ENCODE peak calls at places on chromosomes 5 and 9, in five cellular contexts. V is spleen, P is left ventricle myocardium inferior, K is thoracic aorta, O is PC-9. C is an unnamed sample. For H3K27me3 and H3K36me3, the result is how much of the 10 kb centered on the place peaks cover.

GRCh38 chr5:173774212-173774850 is 113.8 kb upstream of the CPEB4 start:
- DNase-seq in P (peak), V (no peak), O (no peak), K (no peak), C (no peak)

GRCh38 chr9:13181652-13182051 is 97.8 kb downstream of the MPDZ start:
- DNase-seq in V (no peak), P (no peak), K (no peak), O (peak), C (no peak)

GRCh38 chr9:116181853-116182610 is 28.4 kb downstream of the PAPPA start:
- DNase-seq in P (no peak), K (no peak), O (no peak), V (no peak), C (no peak)

GRCh38 chr5:131224387-131225191 is 39.3 kb upstream of the CDC42SE2 start:
- DNase-seq in V (peak), O (no peak), P (peak), K (no peak), C (no peak)

GRCh38 chr9:105299190-105299854 is 54.9 kb downstream of the SLC44A1 start:
- DNase-seq in K (no peak), V (no peak), P (no peak), O (peak), C (peak)

GRCh38 chr5:133921899-133922468 is 46.4 kb downstream of the C5orf15 start:
- DNase-seq in V (peak), P (no peak), O (no peak), K (no peak), C (no peak)

GRCh38 chr5:166648736-166649135 is 1642.7 kb upstream of the WWC1 start:
- DNase-seq in K (no peak), V (no peak), O (no peak), P (no peak), C (no peak)

GRCh38 chr9:111957856-111958631 is 61.4 kb downstream of the UGCG start:
- DNase-seq in V (no peak), P (no peak), O (peak), K (peak), C (peak)

GRCh38 chr9:13282998-13283397 is 3.5 kb upstream of the MPDZ start:
- DNase-seq in O (no peak), K (no peak), V (no peak), P (no peak), C (no peak)

GRCh38 chr5:95317687-95318086 is 32.8 kb upstream of the MCTP1 start:
- DNase-seq in V (no peak), K (no peak), O (no peak), P (no peak), C (no peak)

GRCh38 chr9:77883846-77884771 is 147.5 kb downstream of the GNAQ start:
- DNase-seq in O (peak), P (no peak), V (no peak), K (no peak), C (no peak)

GRCh38 chr9:133995012-133995896 is 3.1 kb upstream of the VAV2 start:
- DNase-seq in P (no peak), K (no peak), O (peak), V (peak), C (no peak)

GRCh38 chr9:124570942-124571666 is 63.9 kb upstream of the NR5A1 start:
- DNase-seq in K (no peak), P (no peak), O (no peak), V (no peak), C (no peak)

GRCh38 chr9:36289836-36290435 is 31.7 kb upstream of the GNE start:
- DNase-seq in K (no peak), P (no peak), O (no peak), V (no peak), C (no peak)

GRCh38 chr5:172370648-172371248 is 83.6 kb downstream of the SH3PXD2B start:
- DNase-seq in P (no peak), V (no peak), K (no peak), O (no peak), C (no peak)

GRCh38 chr5:13990896-13991295 is 46.4 kb upstream of the DNAH5 start:
- DNase-seq in K (no peak), O (no peak), P (no peak), V (no peak), C (no peak)

GRCh38 chr5:154937718-154938466 is at the start of gene GEMIN5:
- DNase-seq in P (peak), K (peak), O (peak), V (peak), C (no peak)

GRCh38 chr5:134489227-134489944 is 36.1 kb upstream of the JADE2 start:
- DNase-seq in O (no peak), V (peak), K (no peak), P (no peak), C (no peak)

GRCh38 chr5:139104577-139105271 is 93.4 kb downstream of the SIL1 start:
- DNase-seq in P (peak), O (no peak), V (no peak), K (peak), C (peak)

GRCh38 chr9:97478301-97478981 is 23.0 kb upstream of the TMOD1 start:
- DNase-seq in P (no peak), K (no peak), O (no peak), V (no peak), C (no peak)

GRCh38 chr9:114168281-114169028 is 13.1 kb downstream of the COL27A1 start:
- DNase-seq in O (no peak), P (no peak), V (peak), K (no peak), C (no peak)

GRCh38 chr5:56589486-56589870 is 225.9 kb upstream of the MAP3K1 start:
- DNase-seq in P (no peak), K (no peak), O (no peak), V (no peak), C (no peak)

GRCh38 chr5:24538345-24538744 is 106.4 kb downstream of the CDH10 start:
- DNase-seq in P (no peak), K (no peak), V (no peak), O (no peak), C (no peak)

DNA sequence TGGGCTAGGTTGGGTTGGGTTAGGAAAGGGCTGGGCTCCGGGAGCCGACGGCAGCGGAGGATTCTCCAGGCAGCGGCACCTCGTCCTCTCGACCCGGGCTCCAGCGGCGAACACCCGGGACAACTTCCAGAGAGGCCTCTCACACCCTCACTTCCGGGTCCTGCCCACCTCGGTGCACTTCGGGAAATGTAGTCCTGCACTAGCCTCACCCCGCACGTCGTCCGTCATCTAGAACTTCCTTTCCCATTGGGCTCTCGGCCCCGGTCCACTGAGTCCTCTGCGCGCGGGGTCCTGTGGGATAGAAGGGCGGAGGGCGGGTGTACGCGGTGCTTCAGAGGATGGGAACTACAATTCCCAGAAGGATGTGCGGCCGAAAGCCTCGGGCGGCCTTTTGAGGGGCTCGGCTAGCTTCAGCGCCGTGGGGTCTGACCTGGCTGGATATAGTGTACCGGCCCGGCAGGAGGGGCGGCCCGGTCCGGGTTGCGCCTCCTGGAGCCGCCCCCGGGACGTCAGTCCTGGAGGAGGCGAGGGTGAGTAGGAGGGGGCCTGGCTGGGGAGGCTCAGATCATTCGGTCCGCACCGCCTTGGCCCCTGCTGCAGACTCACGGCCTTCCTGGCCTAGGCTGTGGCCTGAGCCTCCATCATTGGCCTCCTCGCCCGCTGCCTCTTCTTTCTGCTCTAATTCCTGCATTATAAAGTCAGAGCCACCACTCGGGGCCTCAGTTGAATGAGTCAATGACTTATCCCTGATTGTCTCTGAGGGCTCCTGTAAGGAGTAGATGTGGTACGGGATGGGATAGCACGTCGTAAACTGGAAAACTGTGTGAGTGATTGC is at the start of the genes ERP44 and INVS:
- DNase-seq in V (peak), P (peak), K (peak), O (peak), C (peak)
- TF ChIP-seq CTCF in V (peak), P (no peak), K (peak), O (no peak), C (no peak)

GRCh38 chr9:136191549-136192286 is 13.2 kb downstream of the LHX3 start:
- DNase-seq in P (no peak), V (no peak), K (no peak), O (no peak), C (no peak)

GRCh38 chr9:136193127-136193890 is 11.6 kb downstream of the LHX3 start:
- DNase-seq in O (no peak), K (no peak), V (no peak), P (no peak), C (no peak)

GRCh38 chr9:136194540-136194939 is 10.4 kb downstream of the LHX3 start:
- DNase-seq in V (no peak), O (no peak), P (no peak), K (no peak), C (no peak)

GRCh38 chr9:136192289-136193126 is 12.4 kb downstream of the LHX3 start:
- DNase-seq in K (no peak), V (no peak), P (no peak), O (no peak), C (no peak)

DNA sequence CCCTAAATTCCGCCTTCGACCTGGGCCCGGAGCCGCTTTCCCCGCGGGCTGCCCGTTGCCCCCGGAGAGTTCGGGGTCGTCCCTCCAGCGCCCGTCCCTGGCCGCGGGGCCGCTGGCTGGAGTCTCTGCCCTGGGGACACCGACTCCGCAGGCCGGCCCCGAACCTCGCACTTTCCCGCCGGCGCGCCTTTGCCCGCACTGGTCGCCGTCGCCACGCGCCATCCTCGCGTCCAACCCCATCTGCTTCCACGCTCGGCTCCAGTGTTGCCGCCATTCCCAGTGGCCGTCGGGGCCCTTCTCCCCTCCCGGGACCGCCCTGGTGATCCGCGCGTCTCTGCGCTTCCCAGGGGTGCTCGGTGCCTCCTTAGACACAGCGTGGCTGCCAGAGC is 11.0 kb downstream of the LHX3 start:
- DNase-seq in V (no peak), K (no peak), P (no peak), O (no peak), C (no peak)
- H3K27me3 ChIP-seq in V (half or more), K (under half), P (half or more), O (under half), C (half or more)

DNA sequence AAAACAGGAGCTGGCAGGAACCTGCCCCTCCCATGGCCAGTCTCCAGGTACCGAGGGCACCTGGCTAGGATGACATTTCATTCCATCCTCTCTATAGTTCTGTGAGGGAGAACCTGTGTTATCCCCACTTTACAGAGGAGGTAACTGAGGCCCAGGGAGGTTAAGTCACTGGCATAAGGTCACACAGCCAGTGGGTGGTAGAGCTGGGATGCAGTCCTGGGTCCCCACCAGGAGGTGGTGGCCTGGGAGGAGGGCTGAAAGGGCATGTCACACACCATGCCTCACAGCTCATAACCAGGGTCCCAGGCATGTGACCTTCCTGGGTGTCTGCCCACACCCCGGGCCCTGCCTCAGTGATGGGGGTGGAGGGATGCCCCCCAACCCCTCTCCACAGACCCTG is 77.8 kb upstream of the STXBP1 start:
- DNase-seq in O (no peak), V (no peak), K (no peak), P (no peak), C (no peak)
- H3K36me3 ChIP-seq in O (under half), V (under half), K (under half), P (under half), C (under half)

GRCh38 chr5:35821513-35821912 is 35.2 kb upstream of the IL7R start:
- DNase-seq in O (no peak), P (no peak), K (no peak), V (no peak), C (no peak)
- TF ChIP-seq CTCF in O (no peak), P (no peak), K (no peak), V (no peak), C (no peak)

GRCh38 chr5:168826292-168826725 is 247.1 kb upstream of the PANK3 start:
- DNase-seq in P (no peak), O (no peak), V (no peak), K (no peak), C (no peak)
- H3K27me3 ChIP-seq in P (under half), O (half or more), V (under half), K (under half), C (under half)

DNA sequence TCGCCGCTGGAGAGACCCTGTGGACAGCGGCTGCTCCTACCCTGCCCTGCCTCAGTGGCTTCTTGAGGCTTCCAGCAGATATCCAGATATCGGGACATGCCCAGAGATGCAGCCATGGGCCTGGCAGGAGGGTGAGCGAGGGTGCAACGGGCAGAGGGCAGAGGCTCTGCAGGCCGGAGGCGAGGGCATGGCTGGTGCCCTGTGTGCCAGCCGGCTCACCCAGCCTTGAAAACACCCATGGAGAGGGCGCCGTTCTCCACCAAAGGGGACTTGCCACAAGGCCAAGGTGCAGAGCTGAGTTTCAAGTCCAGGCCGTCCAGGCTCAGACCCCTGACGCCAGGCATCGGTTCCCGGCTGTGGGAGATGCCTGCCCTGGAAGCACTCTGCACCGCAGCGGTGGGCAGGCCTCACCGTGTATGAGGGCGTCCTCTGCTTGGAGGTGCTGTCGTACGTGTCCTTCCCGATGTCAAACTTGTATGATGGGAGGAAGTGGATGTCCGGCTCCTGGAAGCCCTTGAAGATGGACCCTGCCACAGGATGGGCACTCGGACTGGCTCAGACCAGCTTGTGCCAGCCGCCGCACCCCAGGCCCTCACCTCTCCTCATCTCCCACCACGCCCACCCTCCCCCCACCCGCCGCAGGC is 8.9 kb downstream of the INPP5E start:
- DNase-seq in O (no peak), V (peak), P (no peak), K (no peak), C (no peak)
- H3K36me3 ChIP-seq in O (under half), V (under half), P (half or more), K (under half), C (under half)

DNA sequence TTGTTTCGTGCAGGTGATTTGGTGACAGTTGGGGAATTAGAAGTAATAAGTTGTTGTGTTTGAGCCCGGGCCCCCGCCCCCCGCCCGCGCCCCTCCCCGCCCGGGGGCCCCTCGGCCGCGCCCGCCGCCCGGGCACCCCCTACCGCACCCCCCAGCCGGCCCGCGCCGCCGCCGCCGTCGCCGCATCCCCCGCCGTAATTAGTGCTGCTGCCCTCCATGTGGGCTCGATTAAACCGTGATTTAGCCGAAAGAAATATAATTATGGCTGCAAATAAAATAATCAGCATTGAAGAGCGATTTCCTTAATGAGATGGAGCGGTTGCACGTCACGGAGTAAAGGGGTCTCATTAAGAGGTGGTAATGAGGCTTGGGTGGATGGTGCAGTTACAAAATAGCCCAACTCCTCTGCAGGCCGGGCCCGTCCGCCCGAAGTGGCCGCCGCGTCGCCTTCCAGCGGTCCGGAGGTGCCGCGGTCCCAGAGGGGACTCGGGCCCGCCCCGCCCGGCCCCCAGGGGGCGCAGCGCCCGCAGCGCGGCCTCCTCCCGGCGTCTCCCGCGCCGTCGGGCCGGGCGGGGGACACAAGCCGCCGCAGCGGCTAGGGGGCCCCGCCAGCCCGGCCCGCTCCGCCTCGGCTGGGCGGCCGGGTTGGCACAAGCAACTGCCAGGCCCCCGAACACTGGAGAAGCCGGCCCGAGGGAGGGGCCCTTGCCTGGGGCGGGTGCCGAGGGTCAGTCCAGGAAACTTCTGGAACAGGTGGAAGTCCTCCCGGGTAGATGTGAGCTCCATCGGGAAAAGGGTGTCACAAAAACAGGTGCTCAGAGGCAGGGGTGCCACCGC is 6.9 kb upstream of the OTP start:
- DNase-seq in V (peak), K (no peak), P (no peak), O (peak), C (no peak)
- TF ChIP-seq CTCF in V (peak), K (peak), P (peak), O (no peak), C (no peak)

DNA sequence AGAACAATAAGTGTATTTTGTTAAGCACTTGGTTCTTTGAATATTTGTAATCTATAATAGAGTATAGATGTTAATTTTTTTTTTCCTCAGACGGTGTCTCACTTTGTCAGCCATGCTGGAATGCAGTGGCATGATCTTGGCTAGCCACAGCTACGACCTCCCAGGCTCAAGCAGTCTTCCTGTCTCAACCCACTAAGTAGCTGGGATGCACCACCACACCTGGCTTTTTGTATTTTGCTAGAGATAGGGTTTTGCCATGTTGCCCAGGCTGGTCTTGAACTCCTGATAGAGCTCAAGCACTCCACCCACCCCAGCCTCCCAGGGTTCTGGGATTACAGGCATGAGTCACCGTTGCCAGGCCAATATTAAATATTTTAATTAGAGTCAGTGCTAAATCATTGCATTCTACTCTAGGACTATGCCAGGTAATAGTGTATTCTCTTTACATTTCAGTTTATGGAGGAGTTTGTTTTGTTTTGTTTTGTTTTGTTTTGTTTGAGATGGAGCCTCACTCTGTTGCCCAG is 41.4 kb downstream of the UBE2R2 start:
- DNase-seq in O (no peak), K (no peak), V (peak), P (no peak), C (no peak)
- H3K27me3 ChIP-seq in O (under half), K (under half), V (under half), P (under half), C (under half)

DNA sequence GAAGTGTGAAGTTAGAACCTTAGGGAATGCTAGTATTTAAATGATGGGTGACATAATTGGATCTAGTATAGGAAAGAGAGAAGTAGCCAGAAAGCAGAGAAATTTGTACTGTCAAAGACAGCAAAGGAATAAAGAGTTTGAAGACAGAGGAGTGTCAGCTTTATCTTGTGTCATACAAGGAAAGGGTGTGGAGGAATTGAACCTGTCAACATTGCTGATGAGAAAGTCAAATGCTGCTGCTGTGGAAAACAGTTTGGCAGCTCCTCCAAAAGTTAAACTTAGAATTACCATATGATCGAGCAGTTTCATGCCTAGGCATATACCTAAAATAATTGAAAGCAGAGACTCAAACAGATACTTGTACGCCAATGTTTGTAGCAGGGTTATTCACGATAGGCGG is 63.7 kb downstream of the DENND4C start:
- DNase-seq in V (no peak), K (no peak), P (no peak), O (no peak), C (no peak)
- H3K36me3 ChIP-seq in V (under half), K (under half), P (half or more), O (under half), C (under half)